ENCODE peak calls at places on chromosomes 1 and 21, in seven cellular contexts. U is breast epithelium; H is endodermal cell; F is GM23338; J is fibroblast of lung; L is heart right ventricle; Y is CD8-positive, alpha-beta T cell. B is an unnamed sample. For H3K27me3, the result is how much of the 10 kb centered on the place peaks cover.

GRCh38 chr21:36249576-36250422 is 70.2 kb upstream of the MORC3 start:
- DNase-seq in U (no peak), H (no peak), F (no peak), J (no peak), L (no peak), Y (no peak), B (no peak)

GRCh38 chr1:210540288-210540687 is 211.6 kb downstream of the HHAT start:
- DNase-seq in U (no peak), H (no peak), F (no peak), J (no peak), L (no peak), Y (no peak), B (no peak)

GRCh38 chr1:66266350-66266749 is 267.6 kb upstream of the SGIP1 start:
- DNase-seq in U (no peak), H (no peak), F (no peak), J (no peak), L (no peak), Y (no peak), B (no peak)

GRCh38 chr1:64515427-64515826 is 45.5 kb downstream of the CACHD1 start:
- DNase-seq in U (peak), H (no peak), F (no peak), J (peak), L (peak), Y (no peak), B (no peak)

GRCh38 chr1:198986041-198986440 is 347.2 kb downstream of the PTPRC start:
- DNase-seq in U (no peak), H (no peak), F (no peak), J (no peak), L (no peak), Y (no peak), B (no peak)

GRCh38 chr1:175195281-175195680 is 2.7 kb upstream of the KIAA0040 start:
- DNase-seq in U (no peak), H (no peak), F (no peak), J (no peak), L (no peak), Y (no peak), B (no peak)

GRCh38 chr1:226627924-226628623 is 79.5 kb downstream of the STUM start:
- DNase-seq in U (no peak), H (peak), F (no peak), J (no peak), L (no peak), Y (no peak), B (no peak)

GRCh38 chr1:198809247-198809646 is 170.4 kb downstream of the PTPRC start:
- DNase-seq in U (no peak), H (no peak), F (no peak), J (peak), L (no peak), Y (no peak), B (no peak)

DNA sequence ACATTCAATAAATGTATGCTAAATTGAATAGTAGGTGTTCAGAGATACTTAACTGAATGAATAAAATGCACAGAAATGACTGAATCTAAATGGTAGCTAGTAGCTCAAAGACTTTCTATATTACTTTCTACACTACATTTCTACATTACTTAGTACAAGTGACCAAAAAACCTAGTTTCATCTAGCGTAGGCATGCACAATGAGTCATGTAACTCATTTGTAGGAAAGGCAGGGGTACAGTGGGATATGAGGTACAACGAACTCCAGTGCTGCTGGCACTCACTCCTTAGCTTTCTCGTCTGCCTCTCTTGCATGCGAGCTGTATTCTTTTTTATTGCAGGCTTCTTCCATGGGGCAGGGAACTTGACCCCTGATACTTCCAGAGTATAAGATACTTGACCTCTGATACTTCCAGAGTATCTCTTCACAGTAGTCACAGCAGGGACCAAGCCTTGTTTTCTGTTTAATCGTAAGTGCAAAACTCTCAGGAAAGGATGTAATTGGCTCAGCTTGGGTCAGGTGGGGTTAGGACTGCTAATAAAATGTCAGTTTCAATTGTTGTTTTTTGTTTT is 5.0 kb upstream of the ATP2B4 start:
- DNase-seq in U (no peak), H (no peak), F (no peak), J (no peak), L (no peak), Y (no peak), B (no peak)
- H3K27me3 ChIP-seq in U (under half), H (under half), F (under half), J (under half), L (under half), Y (under half), B (under half)

DNA sequence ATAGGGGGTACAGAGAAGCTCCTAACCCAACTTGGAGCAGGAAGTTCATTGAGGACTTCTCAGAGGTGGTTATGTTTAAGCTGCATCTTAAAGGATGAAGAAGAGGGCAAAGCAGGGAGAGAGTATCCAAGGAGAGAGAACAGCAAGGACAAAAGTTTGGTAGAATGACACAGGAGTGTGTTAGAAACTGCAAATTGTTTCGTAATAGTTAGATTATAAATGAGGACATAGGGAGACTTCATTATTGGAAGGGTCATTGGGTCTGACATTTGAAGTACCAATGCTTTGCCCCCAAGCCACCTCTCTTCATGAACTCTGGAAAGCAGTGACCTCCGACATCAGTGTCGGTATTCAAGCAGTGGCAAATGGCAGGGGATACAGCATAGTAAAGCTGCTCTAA is 209.6 kb upstream of the JUN start:
- DNase-seq in U (no peak), H (no peak), F (no peak), J (no peak), L (no peak), Y (no peak), B (no peak)
- TF ChIP-seq CTCF in U (no peak), H (no peak), F (no peak), J (no peak), L (no peak), Y (no peak), B (no peak)

GRCh38 chr1:178057863-178058576 is 35.9 kb upstream of the RASAL2 start:
- DNase-seq in U (no peak), H (peak), F (peak), J (peak), L (peak), Y (no peak), B (no peak)
- H3K4me3 ChIP-seq in U (no peak), H (no peak), F (no peak), J (no peak), L (no peak), Y (no peak), B (no peak)

DNA sequence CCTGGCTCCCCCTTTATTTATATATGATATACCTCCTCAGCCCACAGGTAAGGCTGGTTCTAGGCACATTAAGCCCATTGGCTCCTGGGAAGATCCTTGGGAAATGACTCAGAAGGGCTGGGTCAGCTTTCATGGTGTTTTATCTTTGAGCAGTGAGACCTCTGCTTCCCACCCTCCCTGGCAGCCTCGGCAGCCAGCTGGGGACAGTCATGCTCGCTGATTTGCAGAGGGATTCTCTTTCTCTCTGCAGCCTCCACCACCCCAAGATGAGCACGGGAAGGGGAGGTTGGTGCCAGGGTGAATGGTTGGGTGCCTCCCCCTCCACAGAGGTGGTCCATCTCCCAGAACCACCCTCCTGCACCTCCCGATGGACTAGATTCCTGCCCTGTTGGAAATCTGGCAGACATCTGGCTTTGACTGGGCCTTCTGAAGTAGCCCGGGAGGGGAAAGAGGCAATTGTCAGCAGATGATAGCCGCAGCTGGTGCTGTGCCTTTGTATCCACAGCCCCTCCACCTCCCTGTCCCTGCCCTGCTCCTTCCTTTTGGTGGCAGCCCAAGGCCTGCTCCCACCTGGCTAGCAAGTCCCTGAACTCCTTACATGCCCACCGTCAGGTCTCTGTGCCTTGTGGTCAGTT is 24.7 kb downstream of the IER5 start:
- DNase-seq in U (no peak), H (peak), F (no peak), J (peak), L (no peak), Y (no peak), B (no peak)
- H3K27me3 ChIP-seq in U (under half), H (under half), F (under half), J (under half), L (under half), Y (under half), B (under half)

B was measured in kidney epithelial cell.